ENCODE peak calls at places on chromosomes 3 and 15, in five cellular contexts. One of them, this sample, is unnamed.

GRCh38 chr3:72442755-72443154 is 405.5 kb downstream of the SHQ1 start:
- DNase-seq in neural progenitor cell: no peak
- DNase-seq in fibroblast of mammary gland: no peak
- DNase-seq in heart right ventricle: no peak
- DNase-seq in GM06990: no peak
- DNase-seq in this sample: no peak

GRCh38 chr3:141052570-141053069 is 1.5 kb downstream of the SPSB4 start:
- DNase-seq in neural progenitor cell: peak; percentile 67
- DNase-seq in fibroblast of mammary gland: no peak
- DNase-seq in heart right ventricle: peak; percentile 49
- DNase-seq in GM06990: no peak
- DNase-seq in this sample: no peak

GRCh38 chr15:99635145-99635544 is 69.4 kb downstream of the MEF2A start:
- DNase-seq in neural progenitor cell: no peak
- DNase-seq in fibroblast of mammary gland: no peak
- DNase-seq in heart right ventricle: no peak
- DNase-seq in GM06990: no peak
- DNase-seq in this sample: no peak

GRCh38 chr3:169334994-169335393 is 328.5 kb downstream of the MECOM start:
- DNase-seq in neural progenitor cell: no peak
- DNase-seq in fibroblast of mammary gland: no peak
- DNase-seq in heart right ventricle: no peak
- DNase-seq in GM06990: no peak
- DNase-seq in this sample: no peak

GRCh38 chr15:50880651-50881114 is 27.8 kb upstream of the AP4E1 start:
- DNase-seq in neural progenitor cell: no peak
- DNase-seq in fibroblast of mammary gland: peak; percentile 76
- DNase-seq in heart right ventricle: no peak
- DNase-seq in GM06990: peak; percentile 57
- DNase-seq in this sample: peak; percentile 50

GRCh38 chr15:67822537-67823370 is 2.6 kb upstream of the SKOR1 start:
- DNase-seq in neural progenitor cell: no peak
- DNase-seq in fibroblast of mammary gland: no peak
- DNase-seq in heart right ventricle: no peak
- DNase-seq in GM06990: no peak
- DNase-seq in this sample: no peak

GRCh38 chr3:188358787-188359493 is 205.0 kb downstream of the LPP start:
- DNase-seq in neural progenitor cell: no peak
- DNase-seq in fibroblast of mammary gland: no peak
- DNase-seq in heart right ventricle: no peak
- DNase-seq in GM06990: no peak
- DNase-seq in this sample: no peak

GRCh38 chr3:137792633-137793271 is 28.6 kb downstream of the SOX14 start:
- DNase-seq in neural progenitor cell: peak; percentile 73
- DNase-seq in fibroblast of mammary gland: peak; percentile 37
- DNase-seq in heart right ventricle: no peak
- DNase-seq in GM06990: peak; percentile 4
- DNase-seq in this sample: no peak

GRCh38 chr15:40016224-40016865 is 22.6 kb downstream of the SRP14 start:
- DNase-seq in neural progenitor cell: no peak
- DNase-seq in fibroblast of mammary gland: peak; percentile 75
- DNase-seq in heart right ventricle: no peak
- DNase-seq in GM06990: no peak
- DNase-seq in this sample: no peak

GRCh38 chr15:38864827-38865604 is 300.4 kb upstream of the RASGRP1 start:
- DNase-seq in neural progenitor cell: no peak
- DNase-seq in fibroblast of mammary gland: peak; percentile 100
- DNase-seq in heart right ventricle: no peak
- DNase-seq in GM06990: no peak
- DNase-seq in this sample: no peak

GRCh38 chr3:195095704-195096036 is 175.3 kb downstream of the XXYLT1 start:
- DNase-seq in neural progenitor cell: no peak
- DNase-seq in fibroblast of mammary gland: peak; percentile 41
- DNase-seq in heart right ventricle: peak; percentile 2
- DNase-seq in GM06990: no peak
- DNase-seq in this sample: no peak

GRCh38 chr3:171284308-171285075 is 175.7 kb downstream of the TNIK start:
- DNase-seq in neural progenitor cell: no peak
- DNase-seq in fibroblast of mammary gland: peak; percentile 98
- DNase-seq in heart right ventricle: no peak
- DNase-seq in GM06990: peak; percentile 67
- DNase-seq in this sample: peak; percentile 18

GRCh38 chr3:143648708-143649107 is 199.6 kb downstream of the SLC9A9 start:
- DNase-seq in neural progenitor cell: peak; percentile 40
- DNase-seq in fibroblast of mammary gland: no peak
- DNase-seq in heart right ventricle: no peak
- DNase-seq in GM06990: no peak
- DNase-seq in this sample: no peak
- TF ChIP-seq CTCF in neural progenitor cell: peak; percentile 68
- TF ChIP-seq CTCF in fibroblast of mammary gland: peak; percentile 42
- TF ChIP-seq CTCF in heart right ventricle: no peak
- TF ChIP-seq CTCF in GM06990: peak; percentile 29
- TF ChIP-seq CTCF in this sample: no peak

GRCh38 chr3:9862391-9863235 is 17.4 kb downstream of the CIDEC start:
- DNase-seq in neural progenitor cell: peak; percentile 86
- DNase-seq in fibroblast of mammary gland: peak; percentile 63
- DNase-seq in heart right ventricle: peak; percentile 77
- DNase-seq in GM06990: no peak
- DNase-seq in this sample: peak; percentile 67
- TF ChIP-seq CTCF in neural progenitor cell: peak; percentile 51
- TF ChIP-seq CTCF in fibroblast of mammary gland: peak; percentile 26
- TF ChIP-seq CTCF in heart right ventricle: peak; percentile 43
- TF ChIP-seq CTCF in GM06990: peak; percentile 16
- TF ChIP-seq CTCF in this sample: peak; percentile 30

GRCh38 chr3:198028718-198029117 is 68.7 kb downstream of the LMLN start:
- DNase-seq in neural progenitor cell: no peak
- DNase-seq in fibroblast of mammary gland: peak; percentile 62
- DNase-seq in heart right ventricle: no peak
- DNase-seq in GM06990: no peak
- DNase-seq in this sample: no peak

GRCh38 chr3:198030125-198030524 is 70.1 kb downstream of the LMLN start:
- DNase-seq in neural progenitor cell: no peak
- DNase-seq in fibroblast of mammary gland: no peak
- DNase-seq in heart right ventricle: no peak
- DNase-seq in GM06990: no peak
- DNase-seq in this sample: no peak

GRCh38 chr3:198025644-198026043 is 65.6 kb downstream of the LMLN start:
- DNase-seq in neural progenitor cell: no peak
- DNase-seq in fibroblast of mammary gland: no peak
- DNase-seq in heart right ventricle: no peak
- DNase-seq in GM06990: no peak
- DNase-seq in this sample: no peak

GRCh38 chr3:198027799-198028390 is 67.9 kb downstream of the LMLN start:
- DNase-seq in neural progenitor cell: no peak
- DNase-seq in fibroblast of mammary gland: no peak
- DNase-seq in heart right ventricle: no peak
- DNase-seq in GM06990: no peak
- DNase-seq in this sample: no peak

DNA sequence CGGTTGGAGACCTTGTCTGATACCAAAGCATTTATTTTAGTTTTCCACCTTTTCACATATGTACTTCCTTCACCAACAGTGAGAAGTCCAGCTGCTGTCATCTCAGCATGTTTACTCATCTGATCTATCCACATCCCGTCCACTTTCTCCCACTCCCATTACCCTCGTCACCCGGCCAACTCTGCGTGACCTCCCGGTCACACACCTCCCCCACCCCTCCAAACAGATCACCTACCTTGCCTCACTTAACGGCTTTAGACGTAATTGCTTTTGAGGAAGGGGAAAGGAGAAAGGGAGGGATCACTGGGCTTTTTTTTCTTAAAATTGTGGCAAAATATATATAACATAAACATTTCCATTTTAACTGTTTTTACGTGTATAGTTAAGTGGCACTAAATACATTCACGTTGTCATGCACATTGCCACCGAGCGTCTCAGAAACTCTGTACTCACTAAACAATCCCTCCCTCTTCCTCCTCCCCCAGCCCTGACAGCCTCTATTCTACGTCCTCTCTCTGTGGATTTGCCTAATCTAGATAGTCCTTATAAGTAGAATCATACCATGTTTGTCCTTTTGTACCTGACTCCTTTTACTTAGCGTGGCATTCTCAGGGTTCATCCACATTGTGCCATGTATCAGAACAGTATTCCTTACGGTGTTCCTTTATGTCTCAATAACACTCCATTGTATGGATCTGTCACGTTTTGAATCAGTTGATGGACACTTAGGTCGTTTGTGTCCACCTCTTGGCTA is 67.2 kb downstream of the LMLN start:
- DNase-seq in neural progenitor cell: no peak
- DNase-seq in fibroblast of mammary gland: no peak
- DNase-seq in heart right ventricle: no peak
- DNase-seq in GM06990: no peak
- DNase-seq in this sample: no peak
- TF ChIP-seq CTCF in neural progenitor cell: no peak
- TF ChIP-seq CTCF in fibroblast of mammary gland: no peak
- TF ChIP-seq CTCF in heart right ventricle: no peak
- TF ChIP-seq CTCF in GM06990: no peak
- TF ChIP-seq CTCF in this sample: no peak

DNA sequence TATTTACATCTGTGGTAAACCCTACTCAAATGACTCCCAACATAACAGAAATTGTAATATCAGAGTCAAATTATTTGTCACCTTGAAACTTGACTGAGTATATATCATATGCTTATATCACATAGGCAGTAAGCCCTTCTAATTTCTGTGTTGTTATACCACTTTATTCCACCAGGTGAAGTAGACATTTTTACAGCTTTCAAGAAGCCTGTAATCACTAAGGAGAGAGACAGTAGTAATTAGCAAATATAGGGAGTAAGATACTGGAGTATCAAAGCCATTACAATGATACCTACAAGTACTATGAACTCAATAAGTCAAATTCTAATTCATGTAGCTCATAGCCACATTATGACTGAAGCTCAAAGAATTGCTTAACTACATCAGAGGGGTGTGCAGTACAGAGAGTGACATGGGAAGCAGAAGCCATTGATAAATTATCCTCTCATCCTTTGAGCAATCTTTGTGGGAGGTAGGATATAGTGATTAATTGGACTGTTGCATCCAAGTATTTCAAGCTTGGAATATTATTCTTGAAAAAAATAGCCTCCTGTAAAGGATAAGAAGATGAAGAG is 1005.8 kb downstream of the ZPLD1 start:
- DNase-seq in neural progenitor cell: peak; percentile 5
- DNase-seq in fibroblast of mammary gland: no peak
- DNase-seq in heart right ventricle: no peak
- DNase-seq in GM06990: no peak
- DNase-seq in this sample: no peak
- TF ChIP-seq CTCF in neural progenitor cell: peak; percentile 50
- TF ChIP-seq CTCF in fibroblast of mammary gland: no peak
- TF ChIP-seq CTCF in heart right ventricle: peak; percentile 9
- TF ChIP-seq CTCF in GM06990: peak; percentile 21
- TF ChIP-seq CTCF in this sample: no peak

GRCh38 chr3:14412831-14413380 is 10.5 kb downstream of the SLC6A6 start:
- DNase-seq in neural progenitor cell: peak; percentile 66
- DNase-seq in fibroblast of mammary gland: no peak
- DNase-seq in heart right ventricle: peak; percentile 31
- DNase-seq in GM06990: no peak
- DNase-seq in this sample: no peak

GRCh38 chr3:14413381-14414071 is 11.1 kb downstream of the SLC6A6 start:
- DNase-seq in neural progenitor cell: no peak
- DNase-seq in fibroblast of mammary gland: peak; percentile 68
- DNase-seq in heart right ventricle: no peak
- DNase-seq in GM06990: no peak
- DNase-seq in this sample: no peak

GRCh38 chr3:14410501-14411165 is 8.2 kb downstream of the SLC6A6 start:
- DNase-seq in neural progenitor cell: no peak
- DNase-seq in fibroblast of mammary gland: peak; percentile 88
- DNase-seq in heart right ventricle: no peak
- DNase-seq in GM06990: no peak
- DNase-seq in this sample: no peak

GRCh38 chr3:14411166-14411526 is 8.7 kb downstream of the SLC6A6 start:
- DNase-seq in neural progenitor cell: no peak
- DNase-seq in fibroblast of mammary gland: no peak
- DNase-seq in heart right ventricle: no peak
- DNase-seq in GM06990: no peak
- DNase-seq in this sample: no peak

DNA sequence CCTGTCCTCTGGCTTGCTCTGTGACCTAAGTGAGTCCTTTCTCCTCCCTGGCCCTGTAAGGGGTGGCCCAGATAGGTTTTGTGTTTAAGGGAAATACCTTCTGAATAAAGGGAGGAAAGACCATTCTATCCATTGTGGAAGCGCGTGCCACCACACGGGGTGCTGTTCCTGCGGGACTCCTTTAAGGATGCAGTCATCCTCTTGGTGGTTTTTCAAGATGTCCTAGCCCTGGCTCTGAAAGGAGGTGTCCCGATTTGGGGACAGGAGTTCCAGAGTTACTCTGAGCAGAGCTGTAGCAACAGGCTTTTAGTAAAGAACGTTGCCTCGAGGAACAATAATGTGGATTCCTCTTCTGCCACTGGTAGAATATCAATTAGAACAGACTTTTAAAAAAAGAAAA is 9.6 kb downstream of the SLC6A6 start:
- DNase-seq in neural progenitor cell: peak; percentile 47
- DNase-seq in fibroblast of mammary gland: no peak
- DNase-seq in heart right ventricle: no peak
- DNase-seq in GM06990: no peak
- DNase-seq in this sample: no peak
- TF ChIP-seq CTCF in neural progenitor cell: peak; percentile 53
- TF ChIP-seq CTCF in fibroblast of mammary gland: no peak
- TF ChIP-seq CTCF in heart right ventricle: no peak
- TF ChIP-seq CTCF in GM06990: no peak
- TF ChIP-seq CTCF in this sample: no peak

DNA sequence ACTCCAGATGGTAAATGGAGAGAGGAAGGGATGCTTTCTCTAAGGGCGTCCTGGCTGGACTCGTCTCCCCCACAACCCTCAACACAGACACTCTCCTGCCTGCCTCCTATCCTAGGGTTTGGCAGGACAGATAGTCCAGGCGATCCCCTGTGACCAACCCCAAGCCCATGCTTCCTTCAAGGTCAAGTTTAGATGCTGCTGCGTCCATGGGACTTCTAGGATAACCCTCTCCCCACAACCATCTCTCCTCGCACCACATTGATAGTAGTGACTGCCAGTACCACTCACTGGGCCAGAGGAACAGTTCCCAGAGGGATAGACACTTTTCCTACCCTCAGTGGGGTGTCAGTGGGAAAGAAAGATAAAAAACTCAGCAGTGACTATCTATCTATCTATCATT is 166.0 kb downstream of the ABHD5 start:
- DNase-seq in neural progenitor cell: no peak
- DNase-seq in fibroblast of mammary gland: no peak
- DNase-seq in heart right ventricle: no peak
- DNase-seq in GM06990: no peak
- DNase-seq in this sample: no peak
- TF ChIP-seq CTCF in neural progenitor cell: no peak
- TF ChIP-seq CTCF in fibroblast of mammary gland: no peak
- TF ChIP-seq CTCF in heart right ventricle: no peak
- TF ChIP-seq CTCF in GM06990: no peak
- TF ChIP-seq CTCF in this sample: no peak

DNA sequence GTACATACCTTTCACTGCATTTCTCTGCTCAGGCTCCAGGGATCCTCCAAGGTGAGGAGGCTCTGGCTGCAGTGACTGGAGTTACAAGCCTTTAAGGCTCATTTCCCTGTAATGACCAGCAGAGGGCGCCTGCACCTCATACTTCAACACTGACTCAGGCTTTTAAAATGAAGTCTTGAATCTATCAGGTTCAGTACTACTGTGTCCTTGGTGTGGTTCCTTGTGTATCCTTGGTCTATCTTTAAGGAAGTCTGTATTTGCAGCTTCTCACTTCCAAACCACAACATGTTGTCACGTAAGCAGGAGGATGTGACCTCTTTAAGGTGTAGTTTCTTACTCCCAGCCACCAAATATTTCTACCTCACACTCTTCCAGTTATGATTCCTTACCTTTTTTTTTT is 122.5 kb upstream of the ZBED2 start:
- DNase-seq in neural progenitor cell: peak; percentile 80
- DNase-seq in fibroblast of mammary gland: peak; percentile 88
- DNase-seq in heart right ventricle: peak; percentile 51
- DNase-seq in GM06990: peak; percentile 44
- DNase-seq in this sample: peak; percentile 73
- TF ChIP-seq CTCF in neural progenitor cell: peak; percentile 98
- TF ChIP-seq CTCF in fibroblast of mammary gland: peak; percentile 97
- TF ChIP-seq CTCF in heart right ventricle: peak; percentile 94
- TF ChIP-seq CTCF in GM06990: peak; percentile 77
- TF ChIP-seq CTCF in this sample: peak; percentile 91

This sample was measured in GM10248.